ENCODE peak calls at places on chromosomes 16 and 17, in nine cellular contexts. Q is mammary epithelial cell; V is breast epithelium; M is tibial artery; K is A673; O is cardiac muscle cell; B is pancreas; X is stomach; G is CD4-positive, alpha-beta memory T cell. W is an unnamed sample. For H3K4me1, the result is how much of the 10 kb centered on the place peaks cover.

GRCh38 chr17:2259769-2260536 is 43.6 kb downstream of the SMG6 start:
- DNase-seq in X (no peak), G (peak), O (no peak), Q (no peak), V (no peak), M (no peak), K (no peak), B (no peak), W (no peak)

GRCh38 chr16:54928421-54929089 is 2.1 kb upstream of the IRX5 start:
- DNase-seq in B (no peak), Q (peak), K (peak), G (peak), X (peak), O (no peak), V (peak), M (peak), W (no peak)

GRCh38 chr17:28426081-28426519 is 20.1 kb upstream of the SLC46A1 start:
- DNase-seq in Q (no peak), K (peak), M (no peak), X (peak), O (peak), G (no peak), V (no peak), B (no peak), W (no peak)

GRCh38 chr16:66487580-66488235 is 60.6 kb downstream of the BEAN1 start:
- DNase-seq in X (peak), K (no peak), O (no peak), B (no peak), G (no peak), M (no peak), Q (no peak), V (peak), W (no peak)

GRCh38 chr16:896261-897199 is 74.3 kb downstream of the LMF1 start:
- DNase-seq in V (no peak), X (no peak), O (no peak), Q (no peak), M (no peak), G (no peak), K (no peak), B (no peak), W (no peak)

GRCh38 chr17:68587847-68588246 is 13.3 kb downstream of the FAM20A start:
- DNase-seq in O (no peak), K (no peak), Q (no peak), V (no peak), X (no peak), G (no peak), B (no peak), M (no peak), W (no peak)

GRCh38 chr16:79042886-79043285 is 557.7 kb downstream of the MAF start:
- DNase-seq in O (no peak), Q (no peak), K (no peak), V (no peak), X (no peak), M (no peak), G (peak), B (no peak), W (no peak)

GRCh38 chr16:60458255-60458654 is 1578.0 kb downstream of the CDH8 start:
- DNase-seq in G (no peak), O (no peak), M (no peak), B (no peak), V (no peak), K (no peak), X (no peak), Q (no peak), W (no peak)

GRCh38 chr16:48210747-48211146 is 33.4 kb upstream of the LONP2 start:
- DNase-seq in B (peak), O (no peak), M (no peak), G (no peak), Q (peak), K (no peak), V (peak), X (no peak), W (no peak)

GRCh38 chr16:85557083-85557975 is 55.8 kb upstream of the GSE1 start:
- DNase-seq in V (no peak), M (no peak), X (no peak), K (no peak), B (no peak), G (peak), Q (peak), O (no peak), W (no peak)

GRCh38 chr17:4297351-4297750 is 33.6 kb upstream of the ANKFY1 start:
- DNase-seq in O (no peak), Q (no peak), M (no peak), K (no peak), B (no peak), G (no peak), X (no peak), V (no peak), W (no peak)

DNA sequence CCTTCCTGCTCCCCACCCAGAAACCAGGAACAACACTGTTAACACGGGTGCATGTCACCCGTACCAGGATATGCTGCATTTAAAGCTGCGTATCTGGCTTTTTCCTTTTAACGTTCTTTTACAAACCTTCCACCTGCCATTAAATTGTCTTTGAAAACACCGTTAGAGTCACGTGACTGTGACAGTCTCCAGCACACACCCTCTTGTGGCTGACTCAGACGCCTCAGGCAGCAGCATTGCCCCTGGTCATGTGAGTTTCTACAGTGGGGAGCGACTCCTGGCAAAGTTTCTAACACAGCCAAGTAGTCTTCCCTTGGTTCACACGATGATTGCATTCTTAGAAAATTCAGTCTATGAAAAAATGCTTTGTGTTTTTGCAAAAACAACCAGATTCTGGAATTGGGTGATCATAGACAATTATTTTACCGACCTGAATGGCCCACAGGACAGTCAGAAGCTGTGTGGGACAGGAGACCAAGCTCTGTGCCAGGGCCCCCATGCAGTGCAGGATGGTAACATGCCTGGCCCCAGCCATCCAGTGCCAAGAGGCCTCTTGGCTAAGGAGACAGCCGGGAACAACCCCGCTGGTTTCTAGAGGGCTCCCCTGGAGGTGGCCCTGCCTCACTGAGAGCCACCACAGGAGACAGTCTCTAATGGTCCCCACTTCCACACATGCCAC is 199.1 kb downstream of the KATNIP start:
- DNase-seq in B (no peak), X (no peak), K (peak), Q (peak), M (peak), O (peak), G (peak), V (no peak), W (peak)
- H3K4me1 ChIP-seq in B (under half), X (under half), K (under half), Q (under half), M (under half), O (under half), G (under half), V (under half), W (under half)

GRCh38 chr16:8941718-8942344 is 21.9 kb downstream of the USP7 start:
- DNase-seq in Q (no peak), O (no peak), B (no peak), M (no peak), V (no peak), K (no peak), G (no peak), X (no peak), W (no peak)
- H3K4me1 ChIP-seq in Q (under half), O (under half), B (under half), M (under half), V (under half), K (under half), G (half or more), X (half or more), W (under half)

GRCh38 chr16:56641166-56641565 is 2.7 kb downstream of the MT1A start:
- DNase-seq in O (no peak), K (no peak), V (no peak), G (no peak), Q (no peak), B (no peak), M (no peak), X (no peak), W (no peak)
- H3K4me1 ChIP-seq in O (under half), K (under half), V (under half), G (under half), Q (under half), B (under half), M (under half), X (under half), W (under half)

GRCh38 chr17:81858170-81858966 is 2.0 kb downstream of the P4HB start:
- DNase-seq in X (no peak), M (no peak), G (no peak), O (no peak), V (no peak), Q (no peak), K (no peak), B (no peak), W (no peak)
- H3K4me1 ChIP-seq in X (under half), M (under half), G (under half), O (under half), V (under half), Q (under half), K (under half), B (under half), W (under half)

W was measured in tibial nerve.